ENCODE peak calls at places on chromosomes 11 and 22, in five cellular contexts. J, A, M, S and Q are unnamed samples.

GRCh38 chr22:48954781-48955311 is 872.8 kb downstream of the BRD1 start:
- DNase-seq in J (peak; percentile 19), S (peak; percentile 57), M (no peak), A (no peak), Q (no peak)

GRCh38 chr11:15850992-15851615 is 505.2 kb downstream of the SOX6 start:
- DNase-seq in S (no peak), M (no peak), A (no peak), J (no peak), Q (no peak)

GRCh38 chr11:22208151-22208858 is 15.4 kb downstream of the ANO5 start:
- DNase-seq in J (no peak), M (no peak), S (no peak), A (no peak), Q (no peak)

GRCh38 chr22:43110927-43111623 is 525 bp downstream of the BIK start:
- DNase-seq in S (no peak), A (peak; percentile 46), M (no peak), J (peak; percentile 64), Q (no peak)

GRCh38 chr22:37263966-37264887 is 18.1 kb upstream of the CYTH4 start:
- DNase-seq in J (no peak), S (no peak), A (no peak), M (no peak), Q (no peak)

GRCh38 chr11:130847517-130847916 is 68.8 kb downstream of the SNX19 start:
- DNase-seq in M (no peak), J (no peak), S (no peak), A (no peak), Q (no peak)

GRCh38 chr11:12193515-12194336 is 83.3 kb downstream of the MICAL2 start:
- DNase-seq in A (no peak), J (no peak), S (no peak), M (no peak), Q (no peak)

GRCh38 chr22:33247758-33248157 is 189.6 kb upstream of the SYN3 start:
- DNase-seq in M (no peak), J (no peak), A (no peak), S (no peak), Q (no peak)

GRCh38 chr11:61195710-61196109 is 7.6 kb upstream of the PGA3 start:
- DNase-seq in A (no peak), M (no peak), J (no peak), S (no peak), Q (no peak)

GRCh38 chr11:120178441-120179070 is 32.3 kb upstream of the OAF start:
- DNase-seq in M (no peak), J (no peak), S (no peak), A (no peak), Q (no peak)

GRCh38 chr22:42299586-42300285 is 29.3 kb upstream of the TCF20 start:
- DNase-seq in M (no peak), J (peak; percentile 48), A (no peak), S (no peak), Q (no peak)

GRCh38 chr11:91947215-91947614 is 277.4 kb upstream of the FAT3 start:
- DNase-seq in S (no peak), J (no peak), M (no peak), A (no peak), Q (peak; percentile 42)

GRCh38 chr11:19419021-19419750 is 178.4 kb upstream of the E2F8 start:
- DNase-seq in A (no peak), J (no peak), M (no peak), S (no peak), Q (no peak)

GRCh38 chr22:43921361-43921760 is 2.2 kb upstream of the PNPLA3 start:
- DNase-seq in J (no peak), A (no peak), S (no peak), M (no peak), Q (no peak)

GRCh38 chr11:61129608-61130523 is 27.6 kb downstream of the CD5 start:
- DNase-seq in M (peak; percentile 91), S (peak; percentile 90), A (peak; percentile 96), J (peak; percentile 93), Q (peak; percentile 93)

GRCh38 chr22:20001082-20001638 is 15.5 kb downstream of the ARVCF start:
- DNase-seq in S (no peak), M (no peak), A (no peak), J (no peak), Q (peak; percentile 93)

GRCh38 chr11:104956528-104956927 is 11.8 kb downstream of the CASP4 start:
- DNase-seq in M (no peak), A (no peak), S (no peak), J (no peak), Q (no peak)

GRCh38 chr11:102390667-102391449 is 43.8 kb downstream of the BIRC2 start:
- DNase-seq in S (peak; percentile 73), A (peak; percentile 63), M (peak; percentile 43), J (peak; percentile 72), Q (peak; percentile 63)

GRCh38 chr11:118476676-118477075 is 40.4 kb downstream of the KMT2A start:
- DNase-seq in S (no peak), M (no peak), J (no peak), A (no peak), Q (no peak)

GRCh38 chr11:11510939-11511338 is 110.9 kb downstream of the GALNT18 start:
- DNase-seq in M (no peak), A (no peak), J (peak; percentile 47), S (no peak), Q (no peak)

GRCh38 chr22:26767351-26767970 is 110.1 kb downstream of the MIAT start:
- DNase-seq in A (no peak), J (no peak), S (no peak), M (no peak), Q (no peak)

GRCh38 chr11:31419669-31420068 is 50.0 kb downstream of the DNAJC24 start:
- DNase-seq in A (no peak), S (no peak), M (no peak), J (no peak), Q (no peak)

GRCh38 chr11:47177229-47177845 is 658 bp upstream of the ARFGAP2 start:
- DNase-seq in A (peak; percentile 80), S (peak; percentile 86), J (peak; percentile 73), M (no peak), Q (peak; percentile 84)

GRCh38 chr11:110747531-110747930 is 35.3 kb upstream of the ARHGAP20 start:
- DNase-seq in J (no peak), A (no peak), S (no peak), M (no peak), Q (peak; percentile 35)

GRCh38 chr11:47111318-47111804 is 65.3 kb downstream of the ARFGAP2 start:
- DNase-seq in A (no peak), J (no peak), S (no peak), M (no peak), Q (no peak)

GRCh38 chr11:99489561-99489960 is 468.8 kb downstream of the CNTN5 start:
- DNase-seq in M (no peak), A (no peak), S (no peak), J (no peak), Q (no peak)

GRCh38 chr22:42602470-42602869 is 12.2 kb downstream of the POLDIP3 start:
- DNase-seq in M (no peak), A (no peak), S (no peak), J (no peak), Q (no peak)

GRCh38 chr11:70423523-70424505 is 25.5 kb downstream of the CTTN start:
- DNase-seq in S (no peak), A (no peak), J (peak; percentile 37), M (no peak), Q (no peak)

GRCh38 chr11:3614742-3615171 is 27.0 kb downstream of the ART5 start:
- DNase-seq in A (no peak), S (no peak), J (peak; percentile 89), M (no peak), Q (no peak)

GRCh38 chr11:75306529-75306928 is 44.9 kb downstream of the ARRB1 start:
- DNase-seq in S (no peak), M (no peak), J (no peak), A (no peak), Q (peak; percentile 51)

GRCh38 chr11:75308116-75308515 is 43.3 kb downstream of the ARRB1 start:
- DNase-seq in S (no peak), A (no peak), J (peak; percentile 42), M (no peak), Q (no peak)

GRCh38 chr11:75311858-75312288 is 39.6 kb downstream of the ARRB1 start:
- DNase-seq in S (peak; percentile 83), M (no peak), A (peak; percentile 54), J (peak; percentile 61), Q (peak; percentile 38)

GRCh38 chr11:75307058-75307457 is 44.4 kb downstream of the ARRB1 start:
- DNase-seq in A (no peak), J (no peak), M (no peak), S (no peak), Q (no peak)

DNA sequence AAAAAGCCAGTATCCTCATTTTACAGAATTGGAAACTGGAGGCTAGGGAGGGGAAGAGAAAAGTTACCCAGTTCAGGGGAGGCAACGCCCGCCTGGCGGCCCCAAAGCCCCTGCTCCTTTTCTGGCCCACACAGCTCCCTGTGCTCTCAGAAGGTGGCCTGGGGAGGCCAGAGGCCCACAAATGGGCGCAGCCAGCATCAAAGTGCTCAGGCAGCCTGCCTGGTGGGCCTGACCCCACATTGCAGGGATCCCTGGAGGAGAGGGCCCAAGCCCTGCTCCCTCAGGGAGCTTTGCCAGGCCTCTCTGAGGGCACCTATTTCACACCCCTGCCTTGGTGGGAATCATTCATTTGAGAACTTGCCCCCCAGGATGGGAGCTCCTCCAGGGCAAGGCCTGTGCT is 42.5 kb downstream of the ARRB1 start:
- DNase-seq in S (no peak), M (no peak), A (no peak), J (no peak), Q (no peak)
- H3K4me1 ChIP-seq in S (peaks cover 50% of the 10 kb centered on the region), M (no peaks in the 10 kb centered on the region), A (peaks cover 22% of the 10 kb centered on the region), J (peaks cover 79% of the 10 kb centered on the region), Q (peaks cover 40% of the 10 kb centered on the region)

GRCh38 chr11:98423933-98424332 is 596.8 kb upstream of the CNTN5 start:
- DNase-seq in S (no peak), J (no peak), M (no peak), A (no peak), Q (no peak)
- TF ChIP-seq POLR2AphosphoS5 in S (no peak), J (no peak), M (no peak), A (no peak), Q (no peak)

DNA sequence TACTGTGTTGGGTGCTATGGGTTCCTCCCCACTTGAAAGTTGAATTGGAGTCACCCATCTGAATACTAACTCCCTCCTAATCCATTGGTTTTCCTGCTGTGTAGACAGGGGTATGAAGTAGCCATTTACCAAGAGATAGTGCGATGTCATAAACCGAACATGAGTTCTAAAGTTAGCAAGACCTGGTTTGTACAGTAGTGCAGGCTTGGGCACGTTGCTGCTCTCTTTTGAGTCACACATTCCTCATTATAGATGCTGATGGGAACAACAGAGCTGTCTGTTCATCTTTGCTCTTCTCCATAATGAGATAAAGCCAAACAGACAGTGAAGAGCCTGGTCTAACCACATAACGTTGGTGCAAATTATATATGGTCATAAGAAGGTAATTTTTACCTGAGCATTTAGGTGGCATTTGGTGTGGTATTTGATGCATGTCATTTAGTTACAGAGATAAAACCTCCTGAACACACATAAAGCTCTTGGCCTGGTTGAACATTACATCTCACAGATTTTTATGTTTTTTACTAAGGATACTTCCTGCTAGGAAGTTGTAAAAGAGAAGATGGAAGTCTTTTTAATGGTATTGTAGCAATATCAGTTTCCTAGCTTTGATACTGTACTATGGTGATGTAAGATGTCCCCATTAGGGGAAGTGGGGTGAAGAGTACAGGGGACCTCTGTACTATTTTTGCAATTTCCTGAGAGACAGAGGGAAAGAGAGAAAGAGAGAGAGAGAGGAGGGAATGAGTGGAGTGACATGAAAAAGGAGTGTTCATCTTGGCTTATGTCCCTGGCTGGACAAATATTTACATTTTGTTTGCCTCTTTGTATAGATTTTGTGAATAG is 27.9 kb downstream of the GRAP2 start:
- DNase-seq in M (no peak), J (no peak), S (no peak), A (no peak), Q (no peak)
- H3K4me1 ChIP-seq in M (peaks cover 5% of the 10 kb centered on the region), J (no peaks in the 10 kb centered on the region), S (peaks cover 35% of the 10 kb centered on the region), A (no peaks in the 10 kb centered on the region), Q (no peaks in the 10 kb centered on the region)

GRCh38 chr11:87176044-87176443 is 138.3 kb downstream of the TMEM135 start:
- DNase-seq in A (no peak), S (no peak), J (no peak), M (peak; percentile 15), Q (no peak)

GRCh38 chr11:87173185-87174039 is 135.7 kb downstream of the TMEM135 start:
- DNase-seq in M (no peak), J (no peak), A (no peak), S (no peak), Q (peak; percentile 94)
- TF ChIP-seq POLR2AphosphoS5 in M (no peak), J (no peak), A (no peak), S (no peak), Q (peak; percentile 81)